ENCODE peak calls at places on chromosome 18, in eight cellular contexts. One of them, this sample, is unnamed.

GRCh38 chr18:12010187-12010802 is 29.0 kb downstream of the IMPA2 start:
- DNase-seq in left ventricle myocardium inferior: no peak
- DNase-seq in ovary: no peak
- DNase-seq in Peyer's patch: no peak
- DNase-seq in H1: no peak
- DNase-seq in CD8-positive, alpha-beta T cell: no peak
- DNase-seq in neural progenitor cell: no peak
- DNase-seq in heart right ventricle: no peak
- DNase-seq in this sample: no peak

GRCh38 chr18:22557160-22557941 is 139.6 kb upstream of the CTAGE1 start:
- DNase-seq in CD8-positive, alpha-beta T cell: no peak
- DNase-seq in neural progenitor cell: peak; percentile 18
- DNase-seq in ovary: no peak
- DNase-seq in H1: no peak
- DNase-seq in left ventricle myocardium inferior: no peak
- DNase-seq in heart right ventricle: no peak
- DNase-seq in Peyer's patch: no peak
- DNase-seq in this sample: no peak

GRCh38 chr18:35386600-35387366 is 9.6 kb upstream of the ZNF396 start:
- DNase-seq in left ventricle myocardium inferior: peak; percentile 32
- DNase-seq in neural progenitor cell: peak; percentile 90
- DNase-seq in H1: peak; percentile 63
- DNase-seq in CD8-positive, alpha-beta T cell: peak; percentile 64
- DNase-seq in Peyer's patch: peak; percentile 68
- DNase-seq in heart right ventricle: peak; percentile 14
- DNase-seq in ovary: no peak
- DNase-seq in this sample: peak; percentile 47

GRCh38 chr18:43571078-43571689 is 293.9 kb upstream of the SYT4 start:
- DNase-seq in ovary: no peak
- DNase-seq in left ventricle myocardium inferior: no peak
- DNase-seq in Peyer's patch: no peak
- DNase-seq in CD8-positive, alpha-beta T cell: no peak
- DNase-seq in heart right ventricle: no peak
- DNase-seq in H1: peak; percentile 52
- DNase-seq in neural progenitor cell: peak; percentile 65
- DNase-seq in this sample: no peak

GRCh38 chr18:37282386-37283037 is 283.1 kb downstream of the CELF4 start:
- DNase-seq in H1: no peak
- DNase-seq in CD8-positive, alpha-beta T cell: no peak
- DNase-seq in Peyer's patch: no peak
- DNase-seq in heart right ventricle: no peak
- DNase-seq in neural progenitor cell: peak; percentile 49
- DNase-seq in ovary: no peak
- DNase-seq in left ventricle myocardium inferior: no peak
- DNase-seq in this sample: no peak

GRCh38 chr18:23357992-23358594 is 95.0 kb upstream of the RIOK3 start:
- DNase-seq in ovary: peak; percentile 66
- DNase-seq in CD8-positive, alpha-beta T cell: no peak
- DNase-seq in neural progenitor cell: no peak
- DNase-seq in heart right ventricle: peak; percentile 64
- DNase-seq in left ventricle myocardium inferior: peak; percentile 74
- DNase-seq in Peyer's patch: peak; percentile 17
- DNase-seq in H1: no peak
- DNase-seq in this sample: no peak

GRCh38 chr18:47718646-47719045 is 211.8 kb downstream of the SMAD2 start:
- DNase-seq in Peyer's patch: no peak
- DNase-seq in neural progenitor cell: no peak
- DNase-seq in heart right ventricle: no peak
- DNase-seq in left ventricle myocardium inferior: no peak
- DNase-seq in ovary: no peak
- DNase-seq in H1: no peak
- DNase-seq in CD8-positive, alpha-beta T cell: no peak
- DNase-seq in this sample: no peak

GRCh38 chr18:77905449-77906055 is 655.9 kb downstream of the GALR1 start:
- DNase-seq in Peyer's patch: no peak
- DNase-seq in left ventricle myocardium inferior: no peak
- DNase-seq in heart right ventricle: no peak
- DNase-seq in H1: no peak
- DNase-seq in neural progenitor cell: no peak
- DNase-seq in ovary: no peak
- DNase-seq in CD8-positive, alpha-beta T cell: no peak
- DNase-seq in this sample: no peak

GRCh38 chr18:7721532-7721931 is 154.4 kb downstream of the PTPRM start:
- DNase-seq in heart right ventricle: no peak
- DNase-seq in CD8-positive, alpha-beta T cell: no peak
- DNase-seq in Peyer's patch: no peak
- DNase-seq in H1: no peak
- DNase-seq in left ventricle myocardium inferior: no peak
- DNase-seq in ovary: no peak
- DNase-seq in neural progenitor cell: no peak
- DNase-seq in this sample: no peak

GRCh38 chr18:5962362-5962761 is 67.0 kb upstream of the TMEM200C start:
- DNase-seq in heart right ventricle: no peak
- DNase-seq in left ventricle myocardium inferior: no peak
- DNase-seq in H1: no peak
- DNase-seq in neural progenitor cell: no peak
- DNase-seq in ovary: no peak
- DNase-seq in CD8-positive, alpha-beta T cell: no peak
- DNase-seq in Peyer's patch: no peak
- DNase-seq in this sample: no peak

GRCh38 chr18:21406111-21406510 is 164.1 kb downstream of the GREB1L start:
- DNase-seq in H1: no peak
- DNase-seq in left ventricle myocardium inferior: no peak
- DNase-seq in Peyer's patch: no peak
- DNase-seq in ovary: no peak
- DNase-seq in neural progenitor cell: no peak
- DNase-seq in CD8-positive, alpha-beta T cell: no peak
- DNase-seq in heart right ventricle: no peak
- DNase-seq in this sample: no peak

GRCh38 chr18:49014605-49015267 is 64.0 kb upstream of the SMAD7 start:
- DNase-seq in CD8-positive, alpha-beta T cell: no peak
- DNase-seq in Peyer's patch: no peak
- DNase-seq in left ventricle myocardium inferior: no peak
- DNase-seq in ovary: no peak
- DNase-seq in heart right ventricle: no peak
- DNase-seq in neural progenitor cell: no peak
- DNase-seq in H1: no peak
- DNase-seq in this sample: no peak

GRCh38 chr18:51266736-51267135 is 69.3 kb upstream of the MEX3C start:
- DNase-seq in left ventricle myocardium inferior: no peak
- DNase-seq in ovary: no peak
- DNase-seq in heart right ventricle: no peak
- DNase-seq in H1: no peak
- DNase-seq in neural progenitor cell: no peak
- DNase-seq in CD8-positive, alpha-beta T cell: no peak
- DNase-seq in Peyer's patch: no peak
- DNase-seq in this sample: no peak

GRCh38 chr18:4384932-4385331 is 70.2 kb downstream of the DLGAP1 start:
- DNase-seq in ovary: no peak
- DNase-seq in Peyer's patch: no peak
- DNase-seq in neural progenitor cell: peak; percentile 21
- DNase-seq in H1: no peak
- DNase-seq in left ventricle myocardium inferior: no peak
- DNase-seq in CD8-positive, alpha-beta T cell: no peak
- DNase-seq in heart right ventricle: no peak
- DNase-seq in this sample: no peak

GRCh38 chr18:35162995-35163394 is 77.8 kb upstream of the ZNF397 start:
- DNase-seq in H1: no peak
- DNase-seq in neural progenitor cell: no peak
- DNase-seq in CD8-positive, alpha-beta T cell: no peak
- DNase-seq in left ventricle myocardium inferior: no peak
- DNase-seq in heart right ventricle: no peak
- DNase-seq in Peyer's patch: no peak
- DNase-seq in ovary: no peak
- DNase-seq in this sample: no peak

GRCh38 chr18:35526476-35527120 is 28.8 kb upstream of the INO80C start:
- DNase-seq in H1: no peak
- DNase-seq in CD8-positive, alpha-beta T cell: no peak
- DNase-seq in heart right ventricle: no peak
- DNase-seq in neural progenitor cell: no peak
- DNase-seq in left ventricle myocardium inferior: no peak
- DNase-seq in Peyer's patch: no peak
- DNase-seq in ovary: peak; percentile 26
- DNase-seq in this sample: no peak

GRCh38 chr18:13268035-13268700 is 49.6 kb downstream of the LDLRAD4 start:
- DNase-seq in left ventricle myocardium inferior: no peak
- DNase-seq in CD8-positive, alpha-beta T cell: no peak
- DNase-seq in H1: no peak
- DNase-seq in ovary: no peak
- DNase-seq in neural progenitor cell: peak; percentile 85
- DNase-seq in heart right ventricle: no peak
- DNase-seq in Peyer's patch: no peak
- DNase-seq in this sample: no peak

GRCh38 chr18:77393519-77393918 is 143.9 kb downstream of the GALR1 start:
- DNase-seq in CD8-positive, alpha-beta T cell: no peak
- DNase-seq in ovary: no peak
- DNase-seq in Peyer's patch: no peak
- DNase-seq in heart right ventricle: no peak
- DNase-seq in left ventricle myocardium inferior: no peak
- DNase-seq in neural progenitor cell: no peak
- DNase-seq in H1: no peak
- DNase-seq in this sample: no peak

GRCh38 chr18:13570856-13571495 is 155.4 kb downstream of the FAM210A start:
- DNase-seq in heart right ventricle: no peak
- DNase-seq in neural progenitor cell: no peak
- DNase-seq in CD8-positive, alpha-beta T cell: no peak
- DNase-seq in Peyer's patch: no peak
- DNase-seq in left ventricle myocardium inferior: no peak
- DNase-seq in H1: no peak
- DNase-seq in ovary: no peak
- DNase-seq in this sample: no peak

GRCh38 chr18:8893628-8894231 is 188.4 kb downstream of the MTCL1 start:
- DNase-seq in heart right ventricle: no peak
- DNase-seq in CD8-positive, alpha-beta T cell: no peak
- DNase-seq in neural progenitor cell: no peak
- DNase-seq in left ventricle myocardium inferior: no peak
- DNase-seq in Peyer's patch: no peak
- DNase-seq in H1: no peak
- DNase-seq in ovary: no peak
- DNase-seq in this sample: no peak

GRCh38 chr18:51066273-51066672 is 36.3 kb downstream of the SMAD4 start:
- DNase-seq in heart right ventricle: no peak
- DNase-seq in ovary: no peak
- DNase-seq in Peyer's patch: no peak
- DNase-seq in neural progenitor cell: no peak
- DNase-seq in left ventricle myocardium inferior: no peak
- DNase-seq in CD8-positive, alpha-beta T cell: no peak
- DNase-seq in H1: no peak
- DNase-seq in this sample: no peak

DNA sequence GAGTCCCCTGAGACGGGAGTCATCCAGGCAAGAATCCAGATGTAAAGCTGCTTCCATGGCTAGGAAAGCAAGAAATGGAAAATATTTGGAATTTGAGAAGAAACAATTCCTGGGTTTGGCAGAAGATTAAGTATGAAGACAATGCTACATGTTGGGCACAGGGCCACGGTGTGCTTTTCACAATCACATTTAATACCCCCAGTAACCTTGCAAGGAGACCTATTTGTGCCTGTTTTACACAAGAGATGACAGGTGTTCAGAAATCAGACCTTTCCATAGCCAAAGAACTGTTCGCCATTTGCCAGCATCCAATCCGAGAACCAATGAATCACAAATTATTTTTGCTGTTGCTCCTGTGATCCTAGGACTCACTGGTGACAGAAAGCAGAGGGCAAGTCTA is 50.5 kb downstream of the KCTD1 start:
- DNase-seq in left ventricle myocardium inferior: no peak
- DNase-seq in heart right ventricle: no peak
- DNase-seq in Peyer's patch: no peak
- DNase-seq in ovary: no peak
- DNase-seq in CD8-positive, alpha-beta T cell: no peak
- DNase-seq in H1: no peak
- DNase-seq in neural progenitor cell: no peak
- DNase-seq in this sample: no peak
- H3K36me3 ChIP-seq in left ventricle myocardium inferior: peaks cover 25% of the 10 kb centered on the region
- H3K36me3 ChIP-seq in heart right ventricle: no peaks in the 10 kb centered on the region
- H3K36me3 ChIP-seq in Peyer's patch: no peaks in the 10 kb centered on the region
- H3K36me3 ChIP-seq in ovary: no peaks in the 10 kb centered on the region
- H3K36me3 ChIP-seq in CD8-positive, alpha-beta T cell: no peaks in the 10 kb centered on the region
- H3K36me3 ChIP-seq in H1: no peaks in the 10 kb centered on the region
- H3K36me3 ChIP-seq in neural progenitor cell: no peaks in the 10 kb centered on the region
- H3K36me3 ChIP-seq in this sample: no peaks in the 10 kb centered on the region

DNA sequence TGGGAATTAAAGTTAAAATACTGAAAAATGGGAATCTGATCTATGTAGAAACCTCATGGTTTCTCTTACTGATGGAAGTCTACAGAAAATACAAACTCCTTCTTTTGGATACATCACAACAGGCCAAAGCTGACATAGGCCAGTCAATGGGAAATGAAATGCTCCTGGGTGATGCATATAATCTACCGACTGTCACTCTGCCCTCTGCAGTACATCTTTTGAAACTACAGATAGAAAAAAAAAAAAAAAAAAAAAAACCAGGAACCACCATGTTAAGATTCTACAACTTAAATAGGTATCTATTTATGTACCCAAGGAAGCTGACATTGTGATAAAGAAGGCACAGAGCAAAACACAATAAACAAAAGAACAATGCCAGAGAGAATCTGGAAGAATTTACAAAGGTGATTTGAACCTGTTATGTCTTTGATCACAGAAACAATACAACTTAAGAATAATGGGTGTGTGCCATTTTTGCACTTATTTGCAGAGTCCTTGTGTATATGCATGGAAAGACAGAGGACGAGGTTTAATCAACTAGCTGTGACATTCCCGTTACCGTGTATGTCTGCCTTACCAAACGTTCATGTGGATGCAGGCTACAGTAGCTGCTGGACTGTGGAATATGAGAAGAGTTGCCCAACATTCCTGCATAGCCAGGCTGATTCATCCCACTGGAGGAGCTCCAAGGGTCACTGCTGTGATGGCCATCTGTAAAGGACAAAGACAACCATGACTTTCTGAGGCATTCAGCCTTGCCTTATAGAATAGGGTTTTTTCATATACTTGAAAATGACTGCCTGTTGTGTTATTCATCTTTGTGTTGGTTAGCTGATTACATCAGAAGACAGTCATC is 312.7 kb downstream of the TCF4 start:
- DNase-seq in H1: no peak
- DNase-seq in CD8-positive, alpha-beta T cell: no peak
- DNase-seq in Peyer's patch: no peak
- DNase-seq in neural progenitor cell: no peak
- DNase-seq in heart right ventricle: no peak
- DNase-seq in ovary: no peak
- DNase-seq in left ventricle myocardium inferior: peak; percentile 18
- DNase-seq in this sample: no peak
- H3K4me1 ChIP-seq in H1: no peaks in the 10 kb centered on the region
- H3K4me1 ChIP-seq in CD8-positive, alpha-beta T cell: no peaks in the 10 kb centered on the region
- H3K4me1 ChIP-seq in Peyer's patch: no peaks in the 10 kb centered on the region
- H3K4me1 ChIP-seq in neural progenitor cell: no peaks in the 10 kb centered on the region
- H3K4me1 ChIP-seq in heart right ventricle: peaks cover 16% of the 10 kb centered on the region
- H3K4me1 ChIP-seq in ovary: no peaks in the 10 kb centered on the region
- H3K4me1 ChIP-seq in left ventricle myocardium inferior: peaks cover 45% of the 10 kb centered on the region
- H3K4me1 ChIP-seq in this sample: no peaks in the 10 kb centered on the region

GRCh38 chr18:9951022-9951859 is 37.4 kb downstream of the VAPA start:
- DNase-seq in heart right ventricle: no peak
- DNase-seq in ovary: no peak
- DNase-seq in CD8-positive, alpha-beta T cell: no peak
- DNase-seq in left ventricle myocardium inferior: no peak
- DNase-seq in H1: no peak
- DNase-seq in neural progenitor cell: peak; percentile 73
- DNase-seq in Peyer's patch: no peak
- DNase-seq in this sample: no peak
- H3K36me3 ChIP-seq in heart right ventricle: peaks cover 44% of the 10 kb centered on the region
- H3K36me3 ChIP-seq in ovary: no peaks in the 10 kb centered on the region
- H3K36me3 ChIP-seq in CD8-positive, alpha-beta T cell: peaks cover 23% of the 10 kb centered on the region
- H3K36me3 ChIP-seq in left ventricle myocardium inferior: peaks cover 70% of the 10 kb centered on the region
- H3K36me3 ChIP-seq in H1: peaks cover 36% of the 10 kb centered on the region
- H3K36me3 ChIP-seq in neural progenitor cell: peaks cover 4% of the 10 kb centered on the region
- H3K36me3 ChIP-seq in Peyer's patch: no peaks in the 10 kb centered on the region
- H3K36me3 ChIP-seq in this sample: peaks cover 17% of the 10 kb centered on the region

GRCh38 chr18:57430166-57430958 is 4.8 kb upstream of the ONECUT2 start:
- DNase-seq in Peyer's patch: no peak
- DNase-seq in CD8-positive, alpha-beta T cell: no peak
- DNase-seq in left ventricle myocardium inferior: no peak
- DNase-seq in neural progenitor cell: peak; percentile 73
- DNase-seq in heart right ventricle: no peak
- DNase-seq in ovary: no peak
- DNase-seq in H1: peak; percentile 73
- DNase-seq in this sample: no peak
- H3K4me1 ChIP-seq in Peyer's patch: no peaks in the 10 kb centered on the region
- H3K4me1 ChIP-seq in CD8-positive, alpha-beta T cell: peaks cover 24% of the 10 kb centered on the region
- H3K4me1 ChIP-seq in left ventricle myocardium inferior: peaks cover 43% of the 10 kb centered on the region
- H3K4me1 ChIP-seq in neural progenitor cell: peaks cover 44% of the 10 kb centered on the region
- H3K4me1 ChIP-seq in heart right ventricle: peaks cover 6% of the 10 kb centered on the region
- H3K4me1 ChIP-seq in ovary: peaks cover 12% of the 10 kb centered on the region
- H3K4me1 ChIP-seq in H1: peaks cover 11% of the 10 kb centered on the region
- H3K4me1 ChIP-seq in this sample: peaks cover 5% of the 10 kb centered on the region